ENCODE peak calls at places on chromosomes 6 and 20, in ten cellular contexts. B, D, E, I, T, R, Q, X, H and V are unnamed samples.

GRCh38 chr6:24140572-24140971 is 14.6 kb downstream of the NRSN1 start:
- DNase-seq in I (no peak), X (no peak), T (peak), H (no peak), E (peak), B (no peak), D (no peak), R (no peak), Q (no peak), V (no peak)

GRCh38 chr6:7615611-7616383 is 25.8 kb downstream of the SNRNP48 start:
- DNase-seq in I (no peak), D (peak), Q (peak), H (no peak), T (no peak), B (peak), X (peak), R (no peak), E (no peak), V (no peak)

GRCh38 chr20:59055302-59055701 is 12.7 kb upstream of the PRELID3B start:
- DNase-seq in Q (no peak), D (peak), R (no peak), B (no peak), X (no peak), T (no peak), E (no peak), H (no peak), I (no peak), V (no peak)

GRCh38 chr20:1567392-1568165 is 10.1 kb upstream of the SIRPD start:
- DNase-seq in Q (no peak), T (no peak), I (peak), E (no peak), R (no peak), X (no peak), B (no peak), H (no peak), D (no peak), V (no peak)

GRCh38 chr6:20630617-20631448 is 96.6 kb downstream of the CDKAL1 start:
- DNase-seq in T (no peak), B (peak), I (no peak), X (no peak), E (no peak), D (no peak), Q (no peak), R (no peak), H (no peak), V (no peak)

GRCh38 chr20:58691773-58692578 is 624 bp upstream of the NPEPL1 start:
- DNase-seq in E (peak), B (no peak), X (no peak), I (no peak), T (no peak), D (no peak), H (no peak), Q (no peak), R (no peak), V (peak)

GRCh38 chr6:33549896-33550295 is 30.2 kb downstream of the BAK1 start:
- DNase-seq in D (no peak), I (no peak), Q (no peak), X (no peak), T (no peak), E (no peak), H (no peak), R (no peak), B (no peak), V (no peak)

GRCh38 chr6:9252784-9253183 is 817.4 kb upstream of the SLC35B3 start:
- DNase-seq in H (no peak), E (no peak), I (no peak), T (no peak), Q (no peak), B (no peak), X (no peak), R (no peak), D (no peak), V (no peak)

GRCh38 chr6:97586344-97586743 is 303.3 kb upstream of the MMS22L start:
- DNase-seq in R (no peak), D (peak), T (no peak), Q (no peak), B (no peak), X (no peak), H (no peak), I (no peak), E (no peak), V (no peak)

GRCh38 chr6:136031982-136032381 is 180.5 kb downstream of the PDE7B start:
- DNase-seq in R (no peak), I (no peak), D (no peak), B (no peak), X (peak), T (no peak), E (no peak), Q (no peak), H (no peak), V (no peak)

GRCh38 chr6:80003841-80004198 is 629 bp upstream of the TTK start:
- DNase-seq in D (peak), Q (peak), X (peak), R (no peak), I (no peak), E (no peak), B (no peak), H (peak), T (peak), V (peak)

GRCh38 chr6:3585320-3585935 is 128.6 kb upstream of the SLC22A23 start:
- DNase-seq in I (no peak), E (no peak), T (no peak), D (no peak), Q (no peak), B (no peak), R (no peak), H (no peak), X (no peak), V (no peak)

GRCh38 chr6:24332306-24332705 is 25.6 kb downstream of the DCDC2 start:
- DNase-seq in E (no peak), T (no peak), R (no peak), Q (no peak), B (no peak), D (no peak), I (peak), X (no peak), H (no peak), V (no peak)

GRCh38 chr20:32319100-32319499 is 39.0 kb upstream of the ASXL1 start:
- DNase-seq in X (no peak), H (no peak), E (no peak), T (no peak), D (no peak), B (no peak), Q (no peak), R (no peak), I (no peak), V (no peak)

GRCh38 chr6:21665436-21666199 is 72.1 kb downstream of the SOX4 start:
- DNase-seq in B (peak), I (no peak), D (no peak), Q (no peak), E (no peak), X (no peak), R (no peak), H (no peak), T (no peak), V (no peak)

GRCh38 chr6:26056583-26057350 is 30.5 kb upstream of the HFE start:
- DNase-seq in H (peak), B (peak), I (no peak), T (peak), D (peak), E (no peak), R (no peak), Q (no peak), X (no peak), V (no peak)

GRCh38 chr6:137536104-137536773 is 42.0 kb upstream of the OLIG3 start:
- DNase-seq in I (no peak), E (no peak), X (no peak), D (no peak), Q (no peak), B (no peak), T (no peak), R (no peak), H (no peak), V (no peak)

GRCh38 chr6:157314705-157315321 is 8.5 kb downstream of the TMEM242 start:
- DNase-seq in Q (no peak), H (no peak), X (no peak), E (no peak), T (no peak), R (no peak), I (no peak), B (no peak), D (peak), V (no peak)

GRCh38 chr6:15905488-15906392 is 223.1 kb upstream of the MYLIP start:
- DNase-seq in R (no peak), D (peak), Q (no peak), T (no peak), H (no peak), E (no peak), X (no peak), I (no peak), B (peak), V (no peak)